ENCODE peak calls at places on chromosomes 7 and 10, in five cellular contexts. Z, O, A, U and H are unnamed samples.

GRCh38 chr10:9510626-9511025 is 1456.1 kb downstream of the GATA3 start:
- DNase-seq in Z (no peak), O (no peak), A (no peak), U (no peak), H (no peak)

GRCh38 chr10:117370205-117370604 is 5.0 kb downstream of the PDZD8 start:
- DNase-seq in Z (no peak), O (no peak), A (no peak), U (no peak), H (no peak)

GRCh38 chr7:143126146-143126545 is 5.7 kb upstream of the PIP start:
- DNase-seq in Z (no peak), O (no peak), A (no peak), U (no peak), H (no peak)

GRCh38 chr7:2843711-2844152 is 376 bp downstream of the GNA12 start:
- DNase-seq in Z (peak; percentile 7), O (peak; percentile 86), A (no peak), U (peak; percentile 24), H (peak; percentile 77)

GRCh38 chr10:58393317-58393716 is 8.1 kb downstream of the TFAM start:
- DNase-seq in Z (no peak), O (no peak), A (no peak), U (no peak), H (no peak)

GRCh38 chr10:79245539-79246208 is 101.6 kb upstream of the PPIF start:
- DNase-seq in Z (no peak), O (no peak), A (no peak), U (peak; percentile 28), H (no peak)

GRCh38 chr7:2734761-2735571 is 47.0 kb downstream of the AMZ1 start:
- DNase-seq in Z (no peak), O (peak; percentile 84), A (no peak), U (no peak), H (no peak)

GRCh38 chr7:132577206-132578049 is 1.2 kb upstream of the PLXNA4 start:
- DNase-seq in Z (no peak), O (peak; percentile 91), A (no peak), U (peak; percentile 61), H (peak; percentile 76)

GRCh38 chr7:127392182-127392565 is 334 bp downstream of the ZNF800 start:
- DNase-seq in Z (peak; percentile 29), O (peak; percentile 89), A (peak; percentile 22), U (peak; percentile 59), H (peak; percentile 88)

GRCh38 chr10:97659589-97659988 is 19.1 kb downstream of the PI4K2A start:
- DNase-seq in Z (no peak), O (no peak), A (no peak), U (no peak), H (no peak)

GRCh38 chr10:35336084-35336831 is at the start of gene CCNY:
- DNase-seq in Z (peak; percentile 28), O (peak; percentile 92), A (peak; percentile 41), U (peak; percentile 80), H (peak; percentile 93)

GRCh38 chr7:137592232-137592896 is 248.8 kb upstream of the PTN start:
- DNase-seq in Z (peak; percentile 67), O (no peak), A (peak; percentile 24), U (peak; percentile 46), H (no peak)

GRCh38 chr7:140005754-140006503 is 56.8 kb downstream of the PARP12 start:
- DNase-seq in Z (peak; percentile 29), O (peak; percentile 81), A (no peak), U (no peak), H (peak; percentile 60)

GRCh38 chr7:129066290-129067131 is 11.6 kb upstream of the TNPO3 start:
- DNase-seq in Z (no peak), O (no peak), A (no peak), U (peak; percentile 85), H (no peak)

GRCh38 chr7:7654964-7655363 is 14.4 kb downstream of the UMAD1 start:
- DNase-seq in Z (no peak), O (no peak), A (no peak), U (no peak), H (no peak)